ENCODE peak calls at places on chromosomes 4 and X, in four cellular contexts. One of them, this sample, is unnamed.

GRCh38 chr4:41155194-41155830 is 59.0 kb downstream of the APBB2 start:
- DNase-seq in neural progenitor cell: no peak
- DNase-seq in astrocyte: peak
- DNase-seq in DND-41: no peak
- DNase-seq in this sample: no peak

GRCh38 chr4:88130544-88131305 is 27.7 kb downstream of the ABCG2 start:
- DNase-seq in neural progenitor cell: no peak
- DNase-seq in astrocyte: no peak
- DNase-seq in DND-41: no peak
- DNase-seq in this sample: no peak

GRCh38 chr4:56937262-56937661 is 29.6 kb downstream of the REST start:
- DNase-seq in neural progenitor cell: no peak
- DNase-seq in astrocyte: peak
- DNase-seq in DND-41: no peak
- DNase-seq in this sample: no peak

GRCh38 chr4:52983563-52984303 is 121.6 kb downstream of the RASL11B start:
- DNase-seq in neural progenitor cell: peak
- DNase-seq in astrocyte: peak
- DNase-seq in DND-41: no peak
- DNase-seq in this sample: peak

GRCh38 chrX:47145408-47146120 is 543 bp downstream of the RBM10 start:
- DNase-seq in neural progenitor cell: no peak
- DNase-seq in astrocyte: no peak
- DNase-seq in DND-41: peak
- DNase-seq in this sample: peak

GRCh38 chrX:29318051-29318450 is 730.8 kb downstream of the IL1RAPL1 start:
- DNase-seq in neural progenitor cell: no peak
- DNase-seq in astrocyte: peak
- DNase-seq in DND-41: no peak
- DNase-seq in this sample: no peak

GRCh38 chrX:133681416-133681815 is 266.1 kb upstream of the GPC4 start:
- DNase-seq in neural progenitor cell: no peak
- DNase-seq in astrocyte: no peak
- DNase-seq in DND-41: peak
- DNase-seq in this sample: no peak

GRCh38 chr4:139436122-139436521 is 17.8 kb upstream of the RAB33B start:
- DNase-seq in neural progenitor cell: no peak
- DNase-seq in astrocyte: no peak
- DNase-seq in DND-41: no peak
- DNase-seq in this sample: no peak

GRCh38 chr4:8706221-8707044 is 113.9 kb downstream of the CPZ start:
- DNase-seq in neural progenitor cell: no peak
- DNase-seq in astrocyte: no peak
- DNase-seq in DND-41: no peak
- DNase-seq in this sample: no peak

GRCh38 chr4:39435875-39436563 is 22.7 kb downstream of the RPL9 start:
- DNase-seq in neural progenitor cell: no peak
- DNase-seq in astrocyte: no peak
- DNase-seq in DND-41: no peak
- DNase-seq in this sample: peak

GRCh38 chr4:110020681-110021443 is 108.2 kb downstream of the EGF start:
- DNase-seq in neural progenitor cell: no peak
- DNase-seq in astrocyte: no peak
- DNase-seq in DND-41: no peak
- DNase-seq in this sample: no peak

GRCh38 chr4:150164055-150164454 is 85.8 kb downstream of the DCLK2 start:
- DNase-seq in neural progenitor cell: no peak
- DNase-seq in astrocyte: no peak
- DNase-seq in DND-41: no peak
- DNase-seq in this sample: no peak

GRCh38 chr4:127204326-127204725 is 428.4 kb upstream of the INTU start:
- DNase-seq in neural progenitor cell: no peak
- DNase-seq in astrocyte: no peak
- DNase-seq in DND-41: no peak
- DNase-seq in this sample: no peak

GRCh38 chr4:156771171-156771837 is 200.3 kb downstream of the PDGFC start:
- DNase-seq in neural progenitor cell: peak
- DNase-seq in astrocyte: peak
- DNase-seq in DND-41: no peak
- DNase-seq in this sample: no peak

GRCh38 chrX:155959018-155959587 is 38.4 kb upstream of the IL9R start:
- DNase-seq in neural progenitor cell: no peak
- DNase-seq in astrocyte: no peak
- DNase-seq in DND-41: no peak
- DNase-seq in this sample: no peak

GRCh38 chr4:156764145-156764544 is 207.5 kb downstream of the PDGFC start:
- DNase-seq in neural progenitor cell: no peak
- DNase-seq in astrocyte: peak
- DNase-seq in DND-41: no peak
- DNase-seq in this sample: no peak

GRCh38 chr4:25321703-25322102 is 9.1 kb downstream of the ZCCHC4 start:
- DNase-seq in neural progenitor cell: no peak
- DNase-seq in astrocyte: no peak
- DNase-seq in DND-41: no peak
- DNase-seq in this sample: no peak

GRCh38 chr4:114076865-114077264 is 97.4 kb upstream of the ARSJ start:
- DNase-seq in neural progenitor cell: no peak
- DNase-seq in astrocyte: peak
- DNase-seq in DND-41: no peak
- DNase-seq in this sample: no peak

GRCh38 chr4:15781427-15782095 is 3.4 kb downstream of the CD38 start:
- DNase-seq in neural progenitor cell: no peak
- DNase-seq in astrocyte: no peak
- DNase-seq in DND-41: no peak
- DNase-seq in this sample: no peak

GRCh38 chr4:7120341-7120740 is 52.5 kb upstream of the GRPEL1 start:
- DNase-seq in neural progenitor cell: no peak
- DNase-seq in astrocyte: no peak
- DNase-seq in DND-41: no peak
- DNase-seq in this sample: peak
- H2AFZ ChIP-seq in neural progenitor cell: no peak
- H2AFZ ChIP-seq in astrocyte: no peak
- H2AFZ ChIP-seq in DND-41: no peak
- H2AFZ ChIP-seq in this sample: no peak

GRCh38 chrX:103586314-103586646 is 965 bp downstream of the TCEAL4 start:
- DNase-seq in neural progenitor cell: no peak
- DNase-seq in astrocyte: no peak
- DNase-seq in DND-41: no peak
- DNase-seq in this sample: no peak

GRCh38 chrX:103586659-103587058 is 1.3 kb downstream of the TCEAL4 start:
- DNase-seq in neural progenitor cell: no peak
- DNase-seq in astrocyte: no peak
- DNase-seq in DND-41: no peak
- DNase-seq in this sample: no peak

GRCh38 chrX:103585421-103586313 is at the start of gene TCEAL4:
- DNase-seq in neural progenitor cell: peak
- DNase-seq in astrocyte: no peak
- DNase-seq in DND-41: peak
- DNase-seq in this sample: peak

DNA sequence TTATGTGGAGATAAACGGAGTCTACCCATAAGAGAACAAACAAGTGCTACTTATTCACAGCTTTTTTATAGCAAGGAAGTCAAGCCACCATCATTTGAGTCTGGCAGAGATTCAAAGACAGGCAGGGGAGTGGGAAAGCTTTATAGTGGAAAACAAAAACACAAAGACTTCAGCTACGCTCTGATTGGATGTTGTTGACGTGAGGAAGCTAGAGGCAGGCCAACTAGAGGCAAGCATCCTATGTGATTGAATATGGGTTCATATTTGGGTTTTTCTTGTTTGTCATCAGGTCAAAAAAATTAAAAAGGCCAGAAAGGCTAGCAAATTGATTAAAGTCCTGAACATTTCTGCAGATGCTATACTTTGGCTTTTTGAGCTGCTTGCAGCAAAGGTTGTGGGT is 709 bp upstream of the TCEAL4 start:
- DNase-seq in neural progenitor cell: peak
- DNase-seq in astrocyte: no peak
- DNase-seq in DND-41: no peak
- DNase-seq in this sample: no peak
- H3K4me2 ChIP-seq in neural progenitor cell: peak
- H3K4me2 ChIP-seq in astrocyte: peak
- H3K4me2 ChIP-seq in DND-41: peak
- H3K4me2 ChIP-seq in this sample: peak

GRCh38 chr4:20687894-20688293 is 12.4 kb upstream of the PACRGL start:
- DNase-seq in neural progenitor cell: no peak
- DNase-seq in astrocyte: peak
- DNase-seq in DND-41: no peak
- DNase-seq in this sample: no peak
- H2AFZ ChIP-seq in neural progenitor cell: no peak
- H2AFZ ChIP-seq in astrocyte: no peak
- H2AFZ ChIP-seq in DND-41: no peak
- H2AFZ ChIP-seq in this sample: no peak

GRCh38 chrX:43350935-43351334 is 305.2 kb upstream of the MAOA start:
- DNase-seq in neural progenitor cell: no peak
- DNase-seq in astrocyte: no peak
- DNase-seq in DND-41: no peak
- DNase-seq in this sample: no peak
- H3K4me2 ChIP-seq in neural progenitor cell: no peak
- H3K4me2 ChIP-seq in astrocyte: no peak
- H3K4me2 ChIP-seq in DND-41: no peak
- H3K4me2 ChIP-seq in this sample: no peak

GRCh38 chr4:121632686-121633085 is 64.1 kb downstream of the ANXA5 start:
- DNase-seq in neural progenitor cell: no peak
- DNase-seq in astrocyte: no peak
- DNase-seq in DND-41: no peak
- DNase-seq in this sample: no peak

GRCh38 chr4:121633642-121634041 is 63.1 kb downstream of the ANXA5 start:
- DNase-seq in neural progenitor cell: no peak
- DNase-seq in astrocyte: no peak
- DNase-seq in DND-41: no peak
- DNase-seq in this sample: no peak
- H2AFZ ChIP-seq in neural progenitor cell: peak
- H2AFZ ChIP-seq in astrocyte: no peak
- H2AFZ ChIP-seq in DND-41: no peak
- H2AFZ ChIP-seq in this sample: no peak

GRCh38 chr4:67550491-67551256 is 5.4 kb upstream of the CENPC start:
- DNase-seq in neural progenitor cell: no peak
- DNase-seq in astrocyte: no peak
- DNase-seq in DND-41: no peak
- DNase-seq in this sample: no peak

GRCh38 chr4:67545996-67546356 is 673 bp upstream of the CENPC start:
- DNase-seq in neural progenitor cell: no peak
- DNase-seq in astrocyte: no peak
- DNase-seq in DND-41: no peak
- DNase-seq in this sample: peak

GRCh38 chr4:67546971-67547370 is 1.7 kb upstream of the CENPC start:
- DNase-seq in neural progenitor cell: no peak
- DNase-seq in astrocyte: no peak
- DNase-seq in DND-41: no peak
- DNase-seq in this sample: no peak

GRCh38 chr4:67545199-67545995 is at the start of gene CENPC:
- DNase-seq in neural progenitor cell: peak
- DNase-seq in astrocyte: peak
- DNase-seq in DND-41: peak
- DNase-seq in this sample: peak

DNA sequence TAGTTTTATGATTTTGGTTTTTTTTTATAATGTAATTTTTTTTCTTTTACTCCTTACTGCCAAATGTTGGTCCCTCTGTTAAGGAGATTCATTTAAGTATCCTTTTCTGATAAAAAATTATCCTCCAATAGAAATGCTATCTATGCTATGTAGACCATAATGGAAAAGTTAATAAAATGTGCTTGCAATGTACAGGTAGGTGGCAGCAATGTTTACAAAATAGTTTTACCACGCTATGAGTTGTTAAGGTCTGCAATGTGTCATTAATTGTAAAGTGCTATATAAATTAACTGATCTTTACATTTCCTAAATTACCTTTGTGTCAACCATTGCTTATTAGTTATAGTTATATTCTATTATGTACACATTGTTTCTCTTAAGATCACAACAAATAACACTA is 3.8 kb upstream of the CENPC start:
- DNase-seq in neural progenitor cell: no peak
- DNase-seq in astrocyte: peak
- DNase-seq in DND-41: no peak
- DNase-seq in this sample: peak
- H3K4me2 ChIP-seq in neural progenitor cell: no peak
- H3K4me2 ChIP-seq in astrocyte: no peak
- H3K4me2 ChIP-seq in DND-41: no peak
- H3K4me2 ChIP-seq in this sample: peak

DNA sequence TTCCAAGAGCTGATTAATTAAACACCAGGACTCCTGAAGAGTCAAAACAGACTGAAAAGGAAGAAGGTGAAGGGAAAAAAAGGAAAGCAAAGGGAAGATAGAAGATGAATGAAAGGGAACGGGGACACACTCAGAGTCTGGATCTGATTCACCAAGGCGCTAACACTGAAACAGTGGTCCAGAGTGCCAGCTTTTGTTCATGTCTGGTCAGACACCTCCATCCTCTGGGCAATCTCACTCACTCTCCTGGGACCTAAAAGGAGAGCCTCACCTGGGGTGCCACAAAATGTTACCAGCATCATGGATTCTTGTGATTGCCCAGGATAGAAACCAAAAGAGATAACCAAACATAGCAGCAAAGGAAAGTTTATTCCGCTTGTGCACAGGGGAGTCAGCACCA is 120.3 kb upstream of the AFF2 start:
- DNase-seq in neural progenitor cell: no peak
- DNase-seq in astrocyte: no peak
- DNase-seq in DND-41: peak
- DNase-seq in this sample: peak
- H2AFZ ChIP-seq in neural progenitor cell: no peak
- H2AFZ ChIP-seq in astrocyte: no peak
- H2AFZ ChIP-seq in DND-41: peak
- H2AFZ ChIP-seq in this sample: peak

GRCh38 chr4:89156515-89156914 is 45.2 kb downstream of the TIGD2 start:
- DNase-seq in neural progenitor cell: no peak
- DNase-seq in astrocyte: no peak
- DNase-seq in DND-41: no peak
- DNase-seq in this sample: no peak
- H3K4me2 ChIP-seq in neural progenitor cell: no peak
- H3K4me2 ChIP-seq in astrocyte: no peak
- H3K4me2 ChIP-seq in DND-41: no peak
- H3K4me2 ChIP-seq in this sample: no peak

This sample was measured in Karpas-422.